ENCODE peak calls at places on chromosome 15, in nine cellular contexts. A, K, E, M, Y, W, N, C and G are unnamed samples.

GRCh38 chr15:69973102-69973714 is 124.5 kb downstream of the TLE3 start:
- DNase-seq in A (peak), K (no peak), E (peak), M (peak), Y (peak), W (no peak), N (no peak), C (no peak), G (peak)

GRCh38 chr15:33242669-33243191 is 48.2 kb upstream of the FMN1 start:
- DNase-seq in A (peak), K (no peak), E (no peak), M (peak), Y (peak), W (no peak), N (peak), C (no peak), G (no peak)

GRCh38 chr15:60901647-60902046 is 327.5 kb downstream of the RORA start:
- DNase-seq in A (no peak), K (no peak), E (no peak), M (no peak), Y (no peak), W (no peak), N (no peak), C (no peak), G (no peak)

GRCh38 chr15:33795076-33795475 is 173.2 kb upstream of the CHRM5 start:
- DNase-seq in A (no peak), K (no peak), E (no peak), M (no peak), Y (no peak), W (no peak), N (no peak), C (no peak), G (no peak)

GRCh38 chr15:51024735-51025453 is 69.8 kb downstream of the TNFAIP8L3 start:
- DNase-seq in A (peak), K (no peak), E (no peak), M (no peak), Y (peak), W (no peak), N (no peak), C (no peak), G (no peak)

GRCh38 chr15:31216210-31216911 is 110.3 kb upstream of the KLF13 start:
- DNase-seq in A (peak), K (peak), E (peak), M (peak), Y (peak), W (no peak), N (peak), C (no peak), G (peak)

GRCh38 chr15:84981711-84982300 is at the start of gene PDE8A:
- DNase-seq in A (no peak), K (no peak), E (peak), M (peak), Y (peak), W (no peak), N (peak), C (peak), G (peak)

GRCh38 chr15:89781891-89782618 is 5.9 kb downstream of the MESP2 start:
- DNase-seq in A (peak), K (no peak), E (no peak), M (no peak), Y (peak), W (no peak), N (no peak), C (no peak), G (no peak)

GRCh38 chr15:97976766-97977503 is 16.4 kb downstream of the ARRDC4 start:
- DNase-seq in A (peak), K (no peak), E (no peak), M (no peak), Y (no peak), W (no peak), N (no peak), C (no peak), G (no peak)

GRCh38 chr15:63601026-63601726 is 4.0 kb downstream of the FBXL22 start:
- DNase-seq in A (no peak), K (no peak), E (peak), M (peak), Y (peak), W (peak), N (peak), C (peak), G (peak)

GRCh38 chr15:87579537-87579936 is 677.0 kb downstream of the NTRK3 start:
- DNase-seq in A (peak), K (no peak), E (no peak), M (no peak), Y (no peak), W (no peak), N (no peak), C (no peak), G (no peak)

GRCh38 chr15:80861776-80862175 is 82.6 kb downstream of the CEMIP start:
- DNase-seq in A (peak), K (no peak), E (no peak), M (no peak), Y (no peak), W (no peak), N (no peak), C (no peak), G (no peak)

GRCh38 chr15:36428102-36428845 is 151.2 kb upstream of the CDIN1 start:
- DNase-seq in A (peak), K (no peak), E (peak), M (no peak), Y (peak), W (no peak), N (no peak), C (no peak), G (no peak)

GRCh38 chr15:50906954-50907865 is 1.3 kb upstream of the AP4E1 start:
- DNase-seq in A (no peak), K (no peak), E (no peak), M (no peak), Y (peak), W (peak), N (no peak), C (peak), G (no peak)

GRCh38 chr15:70892912-70893560 is 410 bp downstream of the LRRC49 start:
- DNase-seq in A (peak), K (peak), E (peak), M (no peak), Y (peak), W (no peak), N (peak), C (no peak), G (no peak)

GRCh38 chr15:29104566-29104880 is 165.1 kb downstream of the NSMCE3 start:
- DNase-seq in A (no peak), K (no peak), E (no peak), M (no peak), Y (no peak), W (no peak), N (no peak), C (no peak), G (no peak)

GRCh38 chr15:84911879-84912660 is 27.6 kb downstream of the SLC28A1 start:
- DNase-seq in A (peak), K (peak), E (peak), M (no peak), Y (peak), W (no peak), N (no peak), C (no peak), G (no peak)

GRCh38 chr15:97036301-97036700 is 705.8 kb downstream of the NR2F2 start:
- DNase-seq in A (no peak), K (no peak), E (no peak), M (no peak), Y (no peak), W (no peak), N (no peak), C (no peak), G (no peak)

GRCh38 chr15:74406992-74407705 is 26.6 kb downstream of the SEMA7A start:
- DNase-seq in A (peak), K (peak), E (peak), M (peak), Y (peak), W (no peak), N (no peak), C (no peak), G (peak)

GRCh38 chr15:58585668-58586461 is 154.1 kb downstream of the LIPC start:
- DNase-seq in A (no peak), K (no peak), E (no peak), M (no peak), Y (no peak), W (no peak), N (no peak), C (no peak), G (no peak)

GRCh38 chr15:95603802-95604201 is 726.7 kb upstream of the NR2F2 start:
- DNase-seq in A (no peak), K (no peak), E (no peak), M (no peak), Y (no peak), W (no peak), N (no peak), C (no peak), G (no peak)

GRCh38 chr15:65303687-65304392 is 637 bp upstream of the RNU5B-1 start:
- DNase-seq in A (peak), K (peak), E (no peak), M (peak), Y (peak), W (no peak), N (no peak), C (no peak), G (peak)

GRCh38 chr15:41490355-41490754 is 3.3 kb upstream of the ITPKA start:
- DNase-seq in A (peak), K (no peak), E (peak), M (no peak), Y (peak), W (no peak), N (no peak), C (no peak), G (no peak)

GRCh38 chr15:25883860-25884259 is 20.7 kb upstream of the ATP10A start:
- DNase-seq in A (peak), K (no peak), E (peak), M (no peak), Y (peak), W (no peak), N (no peak), C (no peak), G (no peak)

GRCh38 chr15:89494006-89494405 is 2.4 kb downstream of the RHCG start:
- DNase-seq in A (no peak), K (no peak), E (no peak), M (no peak), Y (no peak), W (no peak), N (no peak), C (no peak), G (peak)

GRCh38 chr15:70142322-70143191 is 44.8 kb upstream of the TLE3 start:
- DNase-seq in A (no peak), K (peak), E (no peak), M (no peak), Y (peak), W (no peak), N (no peak), C (no peak), G (no peak)